ENCODE peak calls at places on chromosomes 5 and 9, in eight cellular contexts. V is SJSA1, M is HT1080, U is NCI-H1105 treated with DMSO at 0.1 percent for 48 hours, L is posterior cingulate gyrus, J is H7, R is dorsolateral prefrontal cortex, B is NCI-H345. H is an unnamed sample.

GRCh38 chr9:136137321-136138054 is 18.8 kb upstream of the TMEM250 start:
- DNase-seq in B (no peak), U (no peak), V (no peak), M (no peak), R (no peak), L (no peak), J (peak; percentile 69), H (no peak)

GRCh38 chr5:159448-160172 is 31.7 kb upstream of the LRRC14B start:
- DNase-seq in M (peak; percentile 88), L (no peak), V (peak; percentile 72), B (no peak), U (no peak), R (no peak), J (peak; percentile 46), H (no peak)

GRCh38 chr5:68593211-68593701 is 377.7 kb downstream of the PIK3R1 start:
- DNase-seq in U (no peak), L (no peak), V (no peak), M (no peak), B (no peak), R (no peak), J (no peak), H (no peak)

GRCh38 chr5:15286659-15287058 is 213.3 kb upstream of the FBXL7 start:
- DNase-seq in B (no peak), L (no peak), U (no peak), V (no peak), R (no peak), J (peak; percentile 10), M (peak; percentile 31), H (no peak)

GRCh38 chr9:76716270-76716669 is 48.0 kb upstream of the PCA3 start:
- DNase-seq in J (no peak), B (peak; percentile 39), R (no peak), V (no peak), U (peak; percentile 29), M (peak; percentile 12), L (no peak), H (no peak)

GRCh38 chr9:126638571-126639132 is 24.9 kb downstream of the LMX1B start:
- DNase-seq in R (no peak), V (no peak), B (no peak), M (no peak), L (no peak), J (peak; percentile 92), U (peak; percentile 76), H (no peak)

GRCh38 chr9:116979461-116979860 is 292.4 kb downstream of the TRIM32 start:
- DNase-seq in R (no peak), M (peak; percentile 67), V (no peak), B (no peak), J (peak; percentile 15), U (no peak), L (no peak), H (no peak)

GRCh38 chr5:32474201-32474854 is 29.8 kb upstream of the ZFR start:
- DNase-seq in B (no peak), V (no peak), M (no peak), R (no peak), L (no peak), U (no peak), J (no peak), H (no peak)

GRCh38 chr5:134124289-134125194 is 10.1 kb downstream of the TCF7 start:
- DNase-seq in L (no peak), B (no peak), M (peak; percentile 69), J (no peak), U (no peak), R (no peak), V (peak; percentile 94), H (no peak)

GRCh38 chr5:1315018-1315708 is 20.3 kb upstream of the TERT start:
- DNase-seq in L (no peak), M (no peak), J (no peak), U (no peak), V (peak; percentile 39), R (no peak), B (no peak), H (peak; percentile 26)

GRCh38 chr5:58800861-58801540 is 218.1 kb downstream of the RAB3C start:
- DNase-seq in U (no peak), R (no peak), J (no peak), M (no peak), B (no peak), V (no peak), L (no peak), H (no peak)

GRCh38 chr9:32966036-32966435 is 35.4 kb downstream of the APTX start:
- DNase-seq in L (no peak), R (no peak), M (no peak), U (no peak), V (no peak), B (no peak), J (no peak), H (no peak)

GRCh38 chr5:149397530-149397929 is 18.4 kb upstream of the IL17B start:
- DNase-seq in M (peak; percentile 17), U (no peak), L (no peak), R (no peak), B (no peak), J (no peak), V (no peak), H (no peak)

GRCh38 chr5:149586708-149587318 is 5.5 kb downstream of the ARHGEF37 start:
- DNase-seq in B (no peak), U (no peak), J (no peak), L (no peak), V (no peak), M (no peak), R (no peak), H (no peak)

GRCh38 chr9:135008416-135008815 is 79.1 kb upstream of the OLFM1 start:
- DNase-seq in U (no peak), B (no peak), M (no peak), J (no peak), L (no peak), R (no peak), V (no peak), H (no peak)

GRCh38 chr5:141363952-141364660 is at the start of gene PCDHGA5:
- DNase-seq in M (no peak), R (no peak), B (no peak), L (no peak), V (no peak), J (peak; percentile 22), U (no peak), H (no peak)

GRCh38 chr9:34384368-34385165 is 7.9 kb upstream of the MYORG start:
- DNase-seq in M (no peak), U (no peak), B (no peak), V (no peak), L (no peak), R (no peak), J (no peak), H (no peak)

GRCh38 chr5:58497956-58498942 is 7.0 kb downstream of the GAPT start:
- DNase-seq in M (no peak), J (peak; percentile 9), L (no peak), U (peak; percentile 20), R (peak; percentile 31), B (no peak), V (no peak), H (no peak)

GRCh38 chr9:2337602-2338001 is 284.0 kb upstream of the VLDLR start:
- DNase-seq in V (no peak), J (no peak), L (no peak), B (no peak), U (no peak), M (no peak), R (no peak), H (no peak)

GRCh38 chr9:113219972-113220371 is 1.1 kb downstream of the FKBP15 start:
- DNase-seq in B (no peak), L (no peak), V (peak; percentile 50), J (no peak), M (peak; percentile 26), R (no peak), U (no peak), H (no peak)

GRCh38 chr9:92726971-92727715 is 37.5 kb downstream of the BICD2 start:
- DNase-seq in U (no peak), R (no peak), J (peak; percentile 29), B (no peak), L (no peak), M (peak; percentile 55), V (no peak), H (no peak)

GRCh38 chr5:38666668-38667498 is 110.4 kb upstream of the LIFR start:
- DNase-seq in M (peak; percentile 38), U (no peak), R (no peak), V (no peak), B (no peak), J (no peak), L (no peak), H (no peak)

GRCh38 chr9:130137870-130138653 is 34.1 kb upstream of the NCS1 start:
- DNase-seq in B (no peak), U (no peak), L (no peak), V (peak; percentile 90), R (peak; percentile 26), J (peak; percentile 85), M (peak; percentile 94), H (no peak)

GRCh38 chr5:17374973-17375844 is 122.8 kb upstream of the TAF11L2 start:
- DNase-seq in J (peak; percentile 36), V (peak; percentile 87), R (no peak), U (no peak), L (no peak), M (peak; percentile 65), B (no peak), H (no peak)

GRCh38 chr5:143782588-143783386 is 29.2 kb upstream of the HMHB1 start:
- DNase-seq in J (peak; percentile 51), U (no peak), M (no peak), V (peak; percentile 67), B (no peak), L (no peak), R (no peak), H (no peak)

GRCh38 chr9:91131433-91131839 is 230.3 kb downstream of the AUH start:
- DNase-seq in V (peak; percentile 87), J (no peak), L (no peak), R (no peak), U (no peak), B (no peak), M (peak; percentile 95), H (no peak)

GRCh38 chr5:8517461-8517860 is 648.5 kb downstream of the MTRR start:
- DNase-seq in R (no peak), B (no peak), V (no peak), L (no peak), U (no peak), M (peak; percentile 84), J (no peak), H (no peak)

GRCh38 chr5:56917534-56917933 is 8.1 kb downstream of the SETD9 start:
- DNase-seq in L (no peak), J (no peak), M (no peak), U (no peak), R (no peak), B (no peak), V (no peak), H (no peak)

GRCh38 chr5:136040746-136041415 is 12.1 kb downstream of the TGFBI start:
- DNase-seq in U (no peak), V (no peak), R (no peak), L (no peak), J (no peak), B (no peak), M (peak; percentile 35), H (no peak)

GRCh38 chr9:124894741-124895170 is 32.8 kb downstream of the ARPC5L start:
- DNase-seq in V (no peak), R (no peak), U (peak; percentile 18), B (peak; percentile 13), L (no peak), M (peak; percentile 24), J (peak; percentile 55), H (no peak)

GRCh38 chr9:125748511-125749099 is 1.4 kb downstream of the PBX3 start:
- DNase-seq in V (no peak), M (no peak), U (peak; percentile 12), J (peak; percentile 59), L (no peak), B (no peak), R (no peak), H (no peak)

GRCh38 chr9:89564257-89564878 is 40.4 kb upstream of the GADD45G start:
- DNase-seq in L (no peak), M (peak; percentile 52), J (peak; percentile 85), U (no peak), B (no peak), V (no peak), R (no peak), H (no peak)

GRCh38 chr9:70387663-70388062 is 26.8 kb downstream of the KLF9 start:
- DNase-seq in B (no peak), U (no peak), R (no peak), V (no peak), L (no peak), M (no peak), J (no peak), H (no peak)

H was measured in mesothelial cell of epicardium.